ENCODE peak calls at places on chromosomes 2 and 18, in six cellular contexts. S, B, M, V, L and C are unnamed samples. For H3K4me1 and H3K36me3, the result is how much of the 10 kb centered on the place peaks cover.

GRCh38 chr2:66069937-66070716 is 364.8 kb upstream of the MEIS1 start:
- DNase-seq in M (no peak), V (no peak), L (no peak), S (no peak), B (no peak), C (no peak)

GRCh38 chr2:119442850-119443249 is 11.2 kb downstream of the TMEM37 start:
- DNase-seq in S (no peak), B (no peak), V (no peak), L (no peak), M (peak), C (no peak)

GRCh38 chr2:73984203-73984921 is at the start of gene TET3:
- DNase-seq in S (peak), M (peak), L (peak), V (no peak), B (no peak), C (no peak)

GRCh38 chr2:71001592-71002570 is 7.2 kb upstream of the TEX261 start:
- DNase-seq in S (peak), V (no peak), L (no peak), M (peak), B (no peak), C (no peak)

GRCh38 chr2:237218756-237219155 is 133.1 kb downstream of the COPS8 start:
- DNase-seq in M (no peak), S (no peak), B (peak), L (no peak), V (no peak), C (no peak)

GRCh38 chr2:150486539-150487484 is 655 bp downstream of the RND3 start:
- DNase-seq in B (peak), S (no peak), M (peak), V (no peak), L (peak), C (no peak)

GRCh38 chr2:76984359-76984758 is 537.8 kb downstream of the LRRTM4 start:
- DNase-seq in S (no peak), L (no peak), B (peak), M (no peak), V (no peak), C (no peak)

GRCh38 chr18:24055878-24056277 is 41.3 kb downstream of the TTC39C start:
- DNase-seq in M (no peak), B (no peak), L (no peak), V (no peak), S (no peak), C (no peak)

GRCh38 chr2:17353268-17353667 is 165.0 kb downstream of the RAD51AP2 start:
- DNase-seq in V (no peak), S (no peak), B (no peak), L (no peak), M (no peak), C (no peak)

GRCh38 chr2:165863816-165864221 is 69.8 kb upstream of the GALNT3 start:
- DNase-seq in B (no peak), V (no peak), L (no peak), S (no peak), M (no peak), C (no peak)

GRCh38 chr2:158456309-158457066 is at the start of the genes CCDC148 and PKP4:
- DNase-seq in L (peak), B (peak), M (peak), S (peak), V (peak), C (no peak)

GRCh38 chr2:133062946-133063345 is 392.9 kb upstream of the LYPD1 start:
- DNase-seq in L (no peak), V (no peak), S (no peak), M (no peak), B (peak), C (no peak)

DNA sequence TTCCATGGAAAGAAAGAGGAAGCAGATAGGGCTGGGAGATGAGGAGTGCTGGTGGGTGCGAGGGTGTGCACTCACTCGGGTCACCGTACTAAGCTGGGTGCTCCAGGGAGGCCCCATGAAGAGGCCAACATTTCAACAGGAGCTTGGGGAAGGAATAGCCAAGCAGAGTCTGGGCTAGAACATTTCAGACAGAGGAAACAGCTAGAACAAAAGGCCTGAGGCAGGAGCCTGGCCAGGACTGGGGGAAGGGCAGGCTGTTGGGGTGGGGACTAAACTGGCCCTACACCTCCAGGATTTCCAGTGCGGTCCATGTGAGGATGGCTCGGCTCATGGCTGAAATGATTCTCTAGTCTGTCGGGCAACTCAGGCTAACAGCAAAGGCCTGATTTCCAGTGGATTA is 90.8 kb downstream of the ZFP36L2 start:
- DNase-seq in V (no peak), L (no peak), B (no peak), M (peak), S (no peak), C (no peak)
- H3K4me1 ChIP-seq in V (under half), L (under half), B (under half), M (half or more), S (under half), C (under half)

GRCh38 chr2:241157841-241158545 is 7.7 kb downstream of the PPP1R7 start:
- DNase-seq in S (no peak), M (no peak), V (no peak), B (no peak), L (no peak), C (no peak)
- H3K36me3 ChIP-seq in S (under half), M (under half), V (under half), B (under half), L (under half), C (under half)

GRCh38 chr2:69017876-69018275 is 4.9 kb downstream of the ANTXR1 start:
- DNase-seq in V (no peak), L (no peak), M (no peak), B (peak), S (no peak), C (no peak)
- H3K4me1 ChIP-seq in V (under half), L (under half), M (under half), B (under half), S (under half), C (under half)

GRCh38 chr2:240128608-240129144 is 7.4 kb downstream of the COPS9 start:
- DNase-seq in L (no peak), V (peak), S (no peak), M (peak), B (no peak), C (no peak)
- H3K36me3 ChIP-seq in L (under half), V (under half), S (half or more), M (under half), B (under half), C (under half)